ENCODE peak calls at places on chromosomes 16 and 17, in five cellular contexts. J is fibroblast of lung; Q is GM12865; L is A549; B is stimulated activated CD4-positive, alpha-beta T cell treated with anti-CD3 and anti-CD28 coated beads, TNF-alpha, amount 100 ng/mL, for 24 hours. P is an unnamed sample.

GRCh38 chr16:3580686-3581085 is 3.5 kb upstream of the NLRC3 start:
- DNase-seq in J (peak; percentile 16), Q (no peak), L (no peak), B (no peak), P (no peak)

GRCh38 chr17:45428954-45429337 is 3.7 kb downstream of the ARHGAP27 start:
- DNase-seq in J (no peak), Q (peak; percentile 60), L (no peak), B (no peak), P (no peak)

GRCh38 chr17:146983-147761 is 9.8 kb downstream of the SCGB1C2 start:
- DNase-seq in J (no peak), Q (no peak), L (no peak), B (no peak), P (no peak)

GRCh38 chr16:1500465-1501150 is 7.4 kb downstream of the TELO2 start:
- DNase-seq in J (no peak), Q (no peak), L (no peak), B (no peak), P (no peak)

GRCh38 chr17:39239640-39240314 is 14.0 kb upstream of the STAC2 start:
- DNase-seq in J (no peak), Q (peak; percentile 72), L (peak; percentile 60), B (no peak), P (peak; percentile 71)

GRCh38 chr17:69916761-69917160 is 158.3 kb upstream of the KCNJ16 start:
- DNase-seq in J (peak; percentile 17), Q (no peak), L (no peak), B (no peak), P (no peak)

GRCh38 chr17:81672954-81673353 is 6.4 kb downstream of the CCDC137 start:
- DNase-seq in J (no peak), Q (no peak), L (no peak), B (no peak), P (no peak)

GRCh38 chr17:78667741-78668640 is 90.8 kb upstream of the DNAH17 start:
- DNase-seq in J (no peak), Q (no peak), L (no peak), B (no peak), P (no peak)

GRCh38 chr17:72439893-72440502 is 319.2 kb downstream of the SOX9 start:
- DNase-seq in J (no peak), Q (no peak), L (no peak), B (no peak), P (no peak)

GRCh38 chr17:34609210-34609609 is 29.8 kb downstream of the TMEM132E start:
- DNase-seq in J (no peak), Q (no peak), L (no peak), B (no peak), P (no peak)

GRCh38 chr17:68288804-68289203 is 2.1 kb downstream of the SLC16A6 start:
- DNase-seq in J (no peak), Q (peak; percentile 85), L (peak; percentile 37), B (no peak), P (no peak)

GRCh38 chr16:9901-10665 is 43.3 kb downstream of the POLR3K start:
- DNase-seq in J (no peak), Q (no peak), L (peak; percentile 22), B (no peak), P (no peak)

GRCh38 chr16:2969545-2970521 is 685 bp downstream of the PAQR4 start:
- DNase-seq in J (peak; percentile 41), Q (peak; percentile 86), L (peak; percentile 77), B (peak; percentile 41), P (peak; percentile 84)

GRCh38 chr16:86286991-86287640 is 223.2 kb upstream of the FOXF1 start:
- DNase-seq in J (no peak), Q (no peak), L (no peak), B (no peak), P (no peak)

GRCh38 chr17:70863436-70864248 is 694.3 kb downstream of the KCNJ2 start:
- DNase-seq in J (peak; percentile 82), Q (no peak), L (no peak), B (no peak), P (no peak)

GRCh38 chr17:21377821-21378396 is 1.8 kb downstream of the KCNJ12 start:
- DNase-seq in J (no peak), Q (no peak), L (no peak), B (no peak), P (no peak)

GRCh38 chr17:76946111-76946771 is 78.0 kb downstream of the MGAT5B start:
- DNase-seq in J (no peak), Q (no peak), L (no peak), B (no peak), P (no peak)

GRCh38 chr17:17545031-17545820 is 46.3 kb downstream of the PEMT start:
- DNase-seq in J (peak; percentile 73), Q (no peak), L (no peak), B (no peak), P (no peak)

GRCh38 chr16:5361322-5361721 is 263.7 kb upstream of the EEF2KMT start:
- DNase-seq in J (no peak), Q (no peak), L (no peak), B (no peak), P (no peak)

GRCh38 chr16:56960681-56961281 is 969 bp upstream of the CETP start:
- DNase-seq in J (no peak), Q (no peak), L (no peak), B (no peak), P (no peak)

GRCh38 chr17:17749921-17750320 is 68.7 kb downstream of the RAI1 start:
- DNase-seq in J (peak; percentile 45), Q (peak; percentile 87), L (peak; percentile 75), B (peak; percentile 19), P (peak; percentile 45)

GRCh38 chr16:69711115-69711740 is 15.1 kb downstream of the NQO1 start:
- DNase-seq in J (peak; percentile 94), Q (no peak), L (no peak), B (no peak), P (no peak)

GRCh38 chr17:62671553-62671952 is 44.1 kb downstream of the MRC2 start:
- DNase-seq in J (peak; percentile 17), Q (no peak), L (no peak), B (no peak), P (no peak)

GRCh38 chr17:45783593-45784292 is 377 bp upstream of the CRHR1 start:
- DNase-seq in J (no peak), Q (no peak), L (no peak), B (no peak), P (no peak)

GRCh38 chr17:28760561-28760960 is 16.8 kb downstream of the TRAF4 start:
- DNase-seq in J (no peak), Q (no peak), L (no peak), B (no peak), P (no peak)

GRCh38 chr17:47875586-47875985 is 20.4 kb upstream of the SP2 start:
- DNase-seq in J (peak; percentile 27), Q (no peak), L (no peak), B (no peak), P (no peak)

GRCh38 chr17:31489295-31490018 is 98.0 kb downstream of the RAB11FIP4 start:
- DNase-seq in J (no peak), Q (no peak), L (no peak), B (no peak), P (no peak)

GRCh38 chr17:4715071-4715749 is 4.8 kb downstream of the ARRB2 start:
- DNase-seq in J (no peak), Q (no peak), L (no peak), B (no peak), P (no peak)

GRCh38 chr16:2689968-2690830 is 7.9 kb downstream of the KCTD5 start:
- DNase-seq in J (peak; percentile 55), Q (no peak), L (no peak), B (no peak), P (no peak)

GRCh38 chr17:36600477-36600876 is 906 bp upstream of the MRM1 start:
- DNase-seq in J (no peak), Q (no peak), L (no peak), B (no peak), P (no peak)

GRCh38 chr17:61135782-61136181 is 263.9 kb upstream of the TBX2 start:
- DNase-seq in J (no peak), Q (no peak), L (no peak), B (no peak), P (no peak)

GRCh38 chr16:85557083-85557975 is 55.8 kb upstream of the GSE1 start:
- DNase-seq in J (no peak), Q (peak; percentile 58), L (peak; percentile 32), B (no peak), P (no peak)

GRCh38 chr16:18948372-18949020 is 22.3 kb upstream of the SMG1 start:
- DNase-seq in J (no peak), Q (no peak), L (no peak), B (no peak), P (no peak)

GRCh38 chr17:34797724-34798123 is 163.5 kb downstream of the CCT6B start:
- DNase-seq in J (peak; percentile 6), Q (peak; percentile 19), L (peak; percentile 11), B (no peak), P (no peak)

P was measured in GM06990.